ENCODE peak calls at places on chromosomes 12 and 14, in seven cellular contexts. Q is stimulated activated CD4-positive, alpha-beta T cell treated with anti-CD3 and anti-CD28 coated beads, Interleukin-1b, Interleukin-23, amount 100 ng/mL, for 1 hour; N is EH; K is CD8-positive, alpha-beta T cell; X is Kasumi-1; E is left kidney; Z is nephron progenitor cell. O is an unnamed sample.

GRCh38 chr14:92951912-92952471 is 29.0 kb downstream of the CHGA start:
- DNase-seq in Q (peak), N (peak), K (peak), X (peak), E (peak), Z (peak), O (peak)

GRCh38 chr14:104969741-104970230 is 8.4 kb downstream of the AHNAK2 start:
- DNase-seq in Q (no peak), N (no peak), K (no peak), X (no peak), E (no peak), Z (no peak), O (no peak)

GRCh38 chr14:55976619-55977018 is 141.6 kb upstream of the PELI2 start:
- DNase-seq in Q (no peak), N (no peak), K (no peak), X (no peak), E (no peak), Z (no peak), O (peak)

GRCh38 chr12:121388421-121388981 is 11.4 kb upstream of the RNF34 start:
- DNase-seq in Q (no peak), N (peak), K (no peak), X (no peak), E (no peak), Z (no peak), O (peak)

GRCh38 chr12:30952036-30952435 is 25.5 kb downstream of the TSPAN11 start:
- DNase-seq in Q (no peak), N (no peak), K (no peak), X (no peak), E (no peak), Z (no peak), O (no peak)

GRCh38 chr12:106035421-106035820 is 103.3 kb downstream of the NUAK1 start:
- DNase-seq in Q (no peak), N (no peak), K (no peak), X (no peak), E (no peak), Z (no peak), O (no peak)

GRCh38 chr12:50201987-50202521 is 34.9 kb upstream of the CERS5 start:
- DNase-seq in Q (no peak), N (peak), K (no peak), X (no peak), E (peak), Z (no peak), O (peak)

GRCh38 chr12:72471806-72472205 is 199.6 kb downstream of the TRHDE start:
- DNase-seq in Q (no peak), N (no peak), K (no peak), X (no peak), E (peak), Z (peak), O (no peak)

GRCh38 chr12:18415227-18415626 is 153.9 kb downstream of the PIK3C2G start:
- DNase-seq in Q (no peak), N (no peak), K (no peak), X (no peak), E (no peak), Z (no peak), O (no peak)

GRCh38 chr14:99654235-99655000 is 9.5 kb downstream of the HHIPL1 start:
- DNase-seq in Q (no peak), N (peak), K (no peak), X (no peak), E (no peak), Z (no peak), O (peak)

GRCh38 chr12:6078378-6079083 is 45.9 kb downstream of the VWF start:
- DNase-seq in Q (no peak), N (peak), K (no peak), X (no peak), E (no peak), Z (no peak), O (peak)

GRCh38 chr12:58529897-58530296 is 390.4 kb downstream of the LRIG3 start:
- DNase-seq in Q (no peak), N (peak), K (no peak), X (no peak), E (no peak), Z (no peak), O (peak)

GRCh38 chr12:120350576-120351350 is 18.2 kb downstream of the MSI1 start:
- DNase-seq in Q (no peak), N (no peak), K (no peak), X (no peak), E (no peak), Z (no peak), O (no peak)

GRCh38 chr14:51914310-51914709 is 53.9 kb downstream of the GNG2 start:
- DNase-seq in Q (no peak), N (no peak), K (no peak), X (no peak), E (no peak), Z (no peak), O (no peak)

GRCh38 chr14:97977711-97978261 is 1180.6 kb downstream of the VRK1 start:
- DNase-seq in Q (peak), N (no peak), K (peak), X (no peak), E (no peak), Z (no peak), O (peak)

GRCh38 chr12:113203852-113204760 is 17.2 kb upstream of the TPCN1 start:
- DNase-seq in Q (no peak), N (no peak), K (no peak), X (no peak), E (no peak), Z (no peak), O (no peak)

GRCh38 chr14:28987516-28987915 is 220.9 kb downstream of the FOXG1 start:
- DNase-seq in Q (no peak), N (peak), K (no peak), X (no peak), E (no peak), Z (no peak), O (no peak)

GRCh38 chr12:27384261-27384590 is 51.6 kb downstream of the BMAL2 start:
- DNase-seq in Q (no peak), N (no peak), K (no peak), X (no peak), E (no peak), Z (no peak), O (no peak)

GRCh38 chr12:120820885-120821510 is 83.2 kb downstream of the SPPL3 start:
- DNase-seq in Q (no peak), N (no peak), K (peak), X (peak), E (no peak), Z (no peak), O (no peak)

GRCh38 chr12:106054016-106054415 is 84.7 kb downstream of the NUAK1 start:
- DNase-seq in Q (no peak), N (no peak), K (no peak), X (no peak), E (no peak), Z (no peak), O (no peak)

GRCh38 chr12:20549115-20549719 is 145.9 kb upstream of the SLCO1C1 start:
- DNase-seq in Q (no peak), N (peak), K (no peak), X (peak), E (peak), Z (peak), O (peak)

GRCh38 chr12:92603741-92604432 is 98.9 kb upstream of the PLEKHG7 start:
- DNase-seq in Q (no peak), N (no peak), K (no peak), X (no peak), E (no peak), Z (no peak), O (no peak)

GRCh38 chr12:124392991-124393790 is 98.3 kb downstream of the RFLNA start:
- DNase-seq in Q (no peak), N (peak), K (no peak), X (no peak), E (peak), Z (no peak), O (peak)

GRCh38 chr12:103806807-103807206 is 34.2 kb downstream of the NT5DC3 start:
- DNase-seq in Q (no peak), N (no peak), K (no peak), X (peak), E (no peak), Z (no peak), O (peak)

GRCh38 chr12:32896438-32897275 is at the start of gene PKP2:
- DNase-seq in Q (no peak), N (no peak), K (no peak), X (no peak), E (peak), Z (peak), O (peak)

GRCh38 chr14:64040044-64040443 is 187.2 kb downstream of the SYNE2 start:
- DNase-seq in Q (no peak), N (peak), K (no peak), X (no peak), E (no peak), Z (no peak), O (peak)